ENCODE peak calls at places on chromosomes 12 and 14, in seven cellular contexts. One of them, this sample, is unnamed. For H3K79me1, the result is how much of the 10 kb centered on the place peaks cover.

GRCh38 chr12:68253504-68253903 is at the start of gene IL22:
- DNase-seq in H1: no peak
- DNase-seq in H9: no peak
- DNase-seq in neuronal stem cell: no peak
- DNase-seq in IMR-90: no peak
- DNase-seq in mesendoderm: no peak
- DNase-seq in trophoblast cell: no peak
- DNase-seq in this sample: no peak

GRCh38 chr12:89154743-89155530 is 197.4 kb downstream of the DUSP6 start:
- DNase-seq in mesendoderm: no peak
- DNase-seq in neuronal stem cell: no peak
- DNase-seq in H1: no peak
- DNase-seq in trophoblast cell: peak
- DNase-seq in H9: no peak
- DNase-seq in IMR-90: peak
- DNase-seq in this sample: no peak

GRCh38 chr12:55996201-55996714 is 818 bp upstream of the SUOX start:
- DNase-seq in IMR-90: peak
- DNase-seq in trophoblast cell: peak
- DNase-seq in mesendoderm: peak
- DNase-seq in H9: peak
- DNase-seq in H1: no peak
- DNase-seq in neuronal stem cell: peak
- DNase-seq in this sample: peak

GRCh38 chr12:2795291-2796186 is 769 bp downstream of the FKBP4 start:
- DNase-seq in neuronal stem cell: peak
- DNase-seq in mesendoderm: peak
- DNase-seq in IMR-90: peak
- DNase-seq in H9: peak
- DNase-seq in trophoblast cell: peak
- DNase-seq in H1: no peak
- DNase-seq in this sample: peak

GRCh38 chr12:130086777-130087176 is 75.5 kb upstream of the FZD10 start:
- DNase-seq in H9: no peak
- DNase-seq in mesendoderm: no peak
- DNase-seq in neuronal stem cell: no peak
- DNase-seq in H1: no peak
- DNase-seq in IMR-90: no peak
- DNase-seq in trophoblast cell: no peak
- DNase-seq in this sample: no peak

GRCh38 chr14:42045393-42045792 is 438.7 kb downstream of the LRFN5 start:
- DNase-seq in neuronal stem cell: no peak
- DNase-seq in H1: no peak
- DNase-seq in mesendoderm: no peak
- DNase-seq in H9: no peak
- DNase-seq in trophoblast cell: no peak
- DNase-seq in IMR-90: peak
- DNase-seq in this sample: no peak

GRCh38 chr12:106046301-106046846 is 92.4 kb downstream of the NUAK1 start:
- DNase-seq in IMR-90: no peak
- DNase-seq in neuronal stem cell: no peak
- DNase-seq in trophoblast cell: no peak
- DNase-seq in H9: no peak
- DNase-seq in H1: no peak
- DNase-seq in mesendoderm: no peak
- DNase-seq in this sample: no peak

GRCh38 chr12:19299765-19300164 is 139.5 kb upstream of the AEBP2 start:
- DNase-seq in neuronal stem cell: no peak
- DNase-seq in trophoblast cell: peak
- DNase-seq in mesendoderm: peak
- DNase-seq in H9: no peak
- DNase-seq in H1: no peak
- DNase-seq in IMR-90: peak
- DNase-seq in this sample: no peak

GRCh38 chr14:95876769-95877490 is at the start of gene TUNAR:
- DNase-seq in neuronal stem cell: peak
- DNase-seq in H9: peak
- DNase-seq in IMR-90: no peak
- DNase-seq in mesendoderm: peak
- DNase-seq in H1: no peak
- DNase-seq in trophoblast cell: no peak
- DNase-seq in this sample: no peak

GRCh38 chr14:58738189-58738836 is 100.6 kb downstream of the DACT1 start:
- DNase-seq in IMR-90: peak
- DNase-seq in mesendoderm: no peak
- DNase-seq in H1: no peak
- DNase-seq in H9: no peak
- DNase-seq in trophoblast cell: peak
- DNase-seq in neuronal stem cell: no peak
- DNase-seq in this sample: peak

GRCh38 chr14:49966304-49966809 is 73.5 kb downstream of the ARF6 start:
- DNase-seq in neuronal stem cell: no peak
- DNase-seq in trophoblast cell: peak
- DNase-seq in H1: no peak
- DNase-seq in mesendoderm: peak
- DNase-seq in IMR-90: no peak
- DNase-seq in H9: no peak
- DNase-seq in this sample: no peak

GRCh38 chr12:49702676-49703228 is 4.5 kb downstream of the FMNL3 start:
- DNase-seq in mesendoderm: no peak
- DNase-seq in H9: no peak
- DNase-seq in IMR-90: no peak
- DNase-seq in neuronal stem cell: no peak
- DNase-seq in trophoblast cell: no peak
- DNase-seq in H1: no peak
- DNase-seq in this sample: peak

GRCh38 chr12:114013601-114014345 is 47.6 kb upstream of the RBM19 start:
- DNase-seq in H1: peak
- DNase-seq in neuronal stem cell: peak
- DNase-seq in H9: peak
- DNase-seq in IMR-90: peak
- DNase-seq in trophoblast cell: peak
- DNase-seq in mesendoderm: peak
- DNase-seq in this sample: no peak

GRCh38 chr14:90299408-90299807 is 32.3 kb downstream of the NRDE2 start:
- DNase-seq in neuronal stem cell: no peak
- DNase-seq in mesendoderm: no peak
- DNase-seq in H9: no peak
- DNase-seq in IMR-90: no peak
- DNase-seq in trophoblast cell: no peak
- DNase-seq in H1: no peak
- DNase-seq in this sample: no peak

GRCh38 chr14:24365600-24366374 is 2.2 kb upstream of the NFATC4 start:
- DNase-seq in H1: peak
- DNase-seq in H9: peak
- DNase-seq in mesendoderm: peak
- DNase-seq in neuronal stem cell: peak
- DNase-seq in IMR-90: peak
- DNase-seq in trophoblast cell: peak
- DNase-seq in this sample: peak

GRCh38 chr14:24364841-24365240 is 3.1 kb upstream of the NFATC4 start:
- DNase-seq in H9: no peak
- DNase-seq in trophoblast cell: no peak
- DNase-seq in IMR-90: no peak
- DNase-seq in neuronal stem cell: no peak
- DNase-seq in H1: no peak
- DNase-seq in mesendoderm: no peak
- DNase-seq in this sample: no peak

GRCh38 chr14:24366664-24367505 is 1.1 kb upstream of the NFATC4 start:
- DNase-seq in trophoblast cell: peak
- DNase-seq in H9: peak
- DNase-seq in mesendoderm: peak
- DNase-seq in IMR-90: peak
- DNase-seq in neuronal stem cell: peak
- DNase-seq in H1: no peak
- DNase-seq in this sample: peak

GRCh38 chr14:24367506-24368214 is at the start of gene NFATC4:
- DNase-seq in IMR-90: peak
- DNase-seq in trophoblast cell: peak
- DNase-seq in neuronal stem cell: peak
- DNase-seq in H1: no peak
- DNase-seq in H9: peak
- DNase-seq in mesendoderm: peak
- DNase-seq in this sample: peak

DNA sequence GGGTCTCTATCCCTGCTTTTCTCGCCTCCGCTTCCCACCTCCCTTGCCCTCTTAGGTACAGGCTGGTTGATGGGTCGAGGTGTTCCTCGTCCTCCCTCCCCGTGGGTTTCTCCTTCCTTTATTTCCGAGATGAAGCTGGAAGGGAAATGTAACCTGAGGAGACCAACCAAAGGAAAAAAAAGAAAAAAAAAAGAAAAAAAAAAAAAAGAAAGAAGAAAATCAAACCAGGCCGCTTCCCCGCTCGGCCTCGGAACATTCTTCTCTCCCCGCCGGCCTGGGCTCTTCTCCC is 1.7 kb upstream of the NFATC4 start:
- DNase-seq in mesendoderm: no peak
- DNase-seq in neuronal stem cell: no peak
- DNase-seq in H1: no peak
- DNase-seq in IMR-90: no peak
- DNase-seq in H9: no peak
- DNase-seq in trophoblast cell: no peak
- DNase-seq in this sample: no peak
- H3K23ac ChIP-seq in mesendoderm: no peak
- H3K23ac ChIP-seq in neuronal stem cell: no peak
- H3K23ac ChIP-seq in H1: no peak
- H3K23ac ChIP-seq in IMR-90: peak
- H3K23ac ChIP-seq in H9: no peak
- H3K23ac ChIP-seq in trophoblast cell: no peak
- H3K23ac ChIP-seq in this sample: no peak

GRCh38 chr14:34678306-34678705 is 36.1 kb downstream of the CFL2 start:
- DNase-seq in mesendoderm: no peak
- DNase-seq in IMR-90: no peak
- DNase-seq in H1: no peak
- DNase-seq in neuronal stem cell: no peak
- DNase-seq in H9: no peak
- DNase-seq in trophoblast cell: no peak
- DNase-seq in this sample: no peak

GRCh38 chr14:34682787-34683321 is 31.5 kb downstream of the CFL2 start:
- DNase-seq in trophoblast cell: no peak
- DNase-seq in neuronal stem cell: no peak
- DNase-seq in H9: no peak
- DNase-seq in IMR-90: no peak
- DNase-seq in mesendoderm: no peak
- DNase-seq in H1: no peak
- DNase-seq in this sample: peak

GRCh38 chr14:34680806-34681479 is 33.5 kb downstream of the CFL2 start:
- DNase-seq in H9: no peak
- DNase-seq in H1: no peak
- DNase-seq in trophoblast cell: no peak
- DNase-seq in mesendoderm: no peak
- DNase-seq in IMR-90: no peak
- DNase-seq in neuronal stem cell: no peak
- DNase-seq in this sample: no peak

GRCh38 chr14:34676516-34677211 is 37.7 kb downstream of the CFL2 start:
- DNase-seq in H1: no peak
- DNase-seq in mesendoderm: no peak
- DNase-seq in neuronal stem cell: no peak
- DNase-seq in trophoblast cell: no peak
- DNase-seq in IMR-90: no peak
- DNase-seq in H9: no peak
- DNase-seq in this sample: no peak

GRCh38 chr14:34678735-34679134 is 35.7 kb downstream of the CFL2 start:
- DNase-seq in H1: no peak
- DNase-seq in IMR-90: no peak
- DNase-seq in trophoblast cell: no peak
- DNase-seq in mesendoderm: no peak
- DNase-seq in H9: no peak
- DNase-seq in neuronal stem cell: no peak
- DNase-seq in this sample: no peak
- H3K79me1 ChIP-seq in H1: under half
- H3K79me1 ChIP-seq in IMR-90: under half
- H3K79me1 ChIP-seq in trophoblast cell: under half
- H3K79me1 ChIP-seq in mesendoderm: under half
- H3K79me1 ChIP-seq in H9: under half
- H3K79me1 ChIP-seq in neuronal stem cell: under half
- H3K79me1 ChIP-seq in this sample: under half

GRCh38 chr12:24748326-24748725 is 200.6 kb downstream of the BCAT1 start:
- DNase-seq in IMR-90: no peak
- DNase-seq in neuronal stem cell: no peak
- DNase-seq in H9: no peak
- DNase-seq in mesendoderm: peak
- DNase-seq in trophoblast cell: no peak
- DNase-seq in H1: no peak
- DNase-seq in this sample: no peak
- H3K23ac ChIP-seq in IMR-90: peak
- H3K23ac ChIP-seq in neuronal stem cell: no peak
- H3K23ac ChIP-seq in H9: no peak
- H3K23ac ChIP-seq in mesendoderm: no peak
- H3K23ac ChIP-seq in trophoblast cell: no peak
- H3K23ac ChIP-seq in H1: no peak
- H3K23ac ChIP-seq in this sample: no peak

GRCh38 chr12:96751626-96752025 is 155.4 kb upstream of the NEDD1 start:
- DNase-seq in trophoblast cell: no peak
- DNase-seq in H1: no peak
- DNase-seq in neuronal stem cell: no peak
- DNase-seq in H9: no peak
- DNase-seq in mesendoderm: no peak
- DNase-seq in IMR-90: no peak
- DNase-seq in this sample: no peak

GRCh38 chr12:96752211-96752610 is 154.8 kb upstream of the NEDD1 start:
- DNase-seq in IMR-90: no peak
- DNase-seq in mesendoderm: no peak
- DNase-seq in neuronal stem cell: no peak
- DNase-seq in trophoblast cell: no peak
- DNase-seq in H9: no peak
- DNase-seq in H1: no peak
- DNase-seq in this sample: no peak

GRCh38 chr12:96749978-96750377 is 157.1 kb upstream of the NEDD1 start:
- DNase-seq in IMR-90: no peak
- DNase-seq in neuronal stem cell: peak
- DNase-seq in trophoblast cell: no peak
- DNase-seq in H9: peak
- DNase-seq in mesendoderm: peak
- DNase-seq in H1: peak
- DNase-seq in this sample: no peak
- H3K79me1 ChIP-seq in IMR-90: under half
- H3K79me1 ChIP-seq in neuronal stem cell: under half
- H3K79me1 ChIP-seq in trophoblast cell: under half
- H3K79me1 ChIP-seq in H9: under half
- H3K79me1 ChIP-seq in mesendoderm: under half
- H3K79me1 ChIP-seq in H1: under half
- H3K79me1 ChIP-seq in this sample: under half